ENCODE peak calls at places on chromosome 16, in nine cellular contexts. W is mesothelial cell of epicardium; T is foreskin fibroblast; R is skeletal muscle cell; M is HEK293T; K is hippocampal formation; C is activated CD4-positive, alpha-beta T cell treated with anti-CD3 and anti-CD28 coated beads, Interleukin-2, amount 50 U/mL, for 1 hour; X is immature natural killer cell; B is T-helper 2 cell. N is an unnamed sample.

GRCh38 chr16:518858-519257 is 8.7 kb upstream of the CAPN15 start:
- DNase-seq in W (no peak), T (no peak), R (no peak), M (no peak), K (no peak), C (no peak), X (no peak), B (no peak), N (no peak)

GRCh38 chr16:2751577-2752034 is 832 bp upstream of the SRRM2 start:
- DNase-seq in W (no peak), T (no peak), R (no peak), M (peak), K (no peak), C (no peak), X (no peak), B (no peak), N (no peak)

GRCh38 chr16:50822671-50823070 is 80.8 kb downstream of the CYLD start:
- DNase-seq in W (no peak), T (no peak), R (no peak), M (no peak), K (no peak), C (no peak), X (no peak), B (no peak), N (no peak)

GRCh38 chr16:1492923-1493745 is at the start of gene TELO2:
- DNase-seq in W (peak), T (peak), R (peak), M (peak), K (peak), C (peak), X (peak), B (peak), N (peak)

GRCh38 chr16:30523768-30524574 is 2.4 kb downstream of the ZNF768 start:
- DNase-seq in W (no peak), T (no peak), R (no peak), M (no peak), K (no peak), C (no peak), X (no peak), B (no peak), N (no peak)

GRCh38 chr16:20023190-20023589 is 50.5 kb downstream of the GPR139 start:
- DNase-seq in W (no peak), T (peak), R (no peak), M (no peak), K (no peak), C (no peak), X (no peak), B (peak), N (no peak)

GRCh38 chr16:54207837-54208236 is 78.8 kb downstream of the IRX3 start:
- DNase-seq in W (no peak), T (no peak), R (no peak), M (no peak), K (no peak), C (no peak), X (no peak), B (no peak), N (no peak)

GRCh38 chr16:56711862-56712261 is 18.1 kb upstream of the NUP93 start:
- DNase-seq in W (no peak), T (no peak), R (no peak), M (no peak), K (no peak), C (no peak), X (no peak), B (no peak), N (no peak)

GRCh38 chr16:85646976-85647375 is 33.9 kb downstream of the GSE1 start:
- DNase-seq in W (no peak), T (no peak), R (no peak), M (no peak), K (no peak), C (no peak), X (no peak), B (no peak), N (no peak)

GRCh38 chr16:4601317-4602186 is 13.1 kb downstream of the UBALD1 start:
- DNase-seq in W (no peak), T (no peak), R (no peak), M (no peak), K (no peak), C (no peak), X (no peak), B (no peak), N (no peak)

GRCh38 chr16:73093146-73094144 is 45.5 kb upstream of the ZFHX3 start:
- DNase-seq in W (peak), T (no peak), R (no peak), M (no peak), K (no peak), C (no peak), X (no peak), B (no peak), N (no peak)

GRCh38 chr16:47045023-47045422 is 71.5 kb upstream of the DNAJA2 start:
- DNase-seq in W (no peak), T (peak), R (no peak), M (no peak), K (peak), C (no peak), X (no peak), B (no peak), N (no peak)

GRCh38 chr16:85420501-85421337 is 192.4 kb upstream of the GSE1 start:
- DNase-seq in W (peak), T (no peak), R (no peak), M (peak), K (no peak), C (peak), X (peak), B (peak), N (peak)

GRCh38 chr16:554640-555413 is 5.4 kb upstream of the PRR35 start:
- DNase-seq in W (no peak), T (peak), R (no peak), M (no peak), K (no peak), C (no peak), X (no peak), B (no peak), N (no peak)

GRCh38 chr16:70789231-70789926 is 11.6 kb downstream of the VAC14 start:
- DNase-seq in W (no peak), T (peak), R (peak), M (no peak), K (no peak), C (no peak), X (no peak), B (no peak), N (no peak)

GRCh38 chr16:531494-532125 is 4.1 kb downstream of the CAPN15 start:
- DNase-seq in W (no peak), T (no peak), R (no peak), M (no peak), K (no peak), C (no peak), X (no peak), B (no peak), N (no peak)

GRCh38 chr16:24776486-24777220 is 47.2 kb downstream of the TNRC6A start:
- DNase-seq in W (no peak), T (peak), R (peak), M (no peak), K (peak), C (no peak), X (no peak), B (no peak), N (no peak)

GRCh38 chr16:15415411-15416070 is 18.8 kb upstream of the BMERB1 start:
- DNase-seq in W (no peak), T (no peak), R (no peak), M (no peak), K (no peak), C (no peak), X (no peak), B (no peak), N (no peak)

GRCh38 chr16:31138621-31139578 is 3.4 kb upstream of the PRSS8 start:
- DNase-seq in W (peak), T (peak), R (peak), M (no peak), K (no peak), C (no peak), X (no peak), B (no peak), N (no peak)